ENCODE peak calls at places on chromosomes 11 and 22, in ten cellular contexts. One of them, this sample, is unnamed.

GRCh38 chr22:46845281-46846153 is 83.1 kb downstream of the TBC1D22A start:
- DNase-seq in T-helper 1 cell: no peak
- DNase-seq in stimulated activated effector memory CD8-positive, alpha-beta T cell treated with anti-CD3 and anti-CD28 coated beads, Interleukin-12 subunit alpha, Interleukin-12 subunit beta, amount 100 ng/mL, for 72 hours: no peak
- DNase-seq in neural crest cell: no peak
- DNase-seq in HEK293T: no peak
- DNase-seq in WTC11: no peak
- DNase-seq in foreskin fibroblast: peak; percentile 71
- DNase-seq in activated effector memory CD4-positive, alpha-beta T cell treated with Interleukin-2 at 50 U/mL for 16 hours: no peak
- DNase-seq in globus pallidus: peak; percentile 49
- DNase-seq in KG1: no peak
- DNase-seq in this sample: peak; percentile 27

GRCh38 chr22:27867958-27868737 is 50.9 kb downstream of the PITPNB start:
- DNase-seq in foreskin fibroblast: no peak
- DNase-seq in HEK293T: no peak
- DNase-seq in activated effector memory CD4-positive, alpha-beta T cell treated with Interleukin-2 at 50 U/mL for 16 hours: no peak
- DNase-seq in neural crest cell: no peak
- DNase-seq in T-helper 1 cell: no peak
- DNase-seq in KG1: no peak
- DNase-seq in stimulated activated effector memory CD8-positive, alpha-beta T cell treated with anti-CD3 and anti-CD28 coated beads, Interleukin-12 subunit alpha, Interleukin-12 subunit beta, amount 100 ng/mL, for 72 hours: no peak
- DNase-seq in globus pallidus: no peak
- DNase-seq in WTC11: no peak
- DNase-seq in this sample: no peak

GRCh38 chr11:76094729-76095128 is 111.6 kb downstream of the WNT11 start:
- DNase-seq in globus pallidus: no peak
- DNase-seq in KG1: no peak
- DNase-seq in stimulated activated effector memory CD8-positive, alpha-beta T cell treated with anti-CD3 and anti-CD28 coated beads, Interleukin-12 subunit alpha, Interleukin-12 subunit beta, amount 100 ng/mL, for 72 hours: no peak
- DNase-seq in foreskin fibroblast: no peak
- DNase-seq in HEK293T: no peak
- DNase-seq in activated effector memory CD4-positive, alpha-beta T cell treated with Interleukin-2 at 50 U/mL for 16 hours: no peak
- DNase-seq in neural crest cell: no peak
- DNase-seq in T-helper 1 cell: no peak
- DNase-seq in WTC11: no peak
- DNase-seq in this sample: no peak

GRCh38 chr22:40507491-40507890 is 129.0 kb downstream of the MRTFA start:
- DNase-seq in foreskin fibroblast: no peak
- DNase-seq in stimulated activated effector memory CD8-positive, alpha-beta T cell treated with anti-CD3 and anti-CD28 coated beads, Interleukin-12 subunit alpha, Interleukin-12 subunit beta, amount 100 ng/mL, for 72 hours: no peak
- DNase-seq in T-helper 1 cell: no peak
- DNase-seq in WTC11: no peak
- DNase-seq in HEK293T: no peak
- DNase-seq in activated effector memory CD4-positive, alpha-beta T cell treated with Interleukin-2 at 50 U/mL for 16 hours: no peak
- DNase-seq in neural crest cell: no peak
- DNase-seq in KG1: no peak
- DNase-seq in globus pallidus: no peak
- DNase-seq in this sample: no peak

GRCh38 chr11:93348931-93349330 is 18.4 kb downstream of the DEUP1 start:
- DNase-seq in HEK293T: no peak
- DNase-seq in globus pallidus: no peak
- DNase-seq in WTC11: no peak
- DNase-seq in activated effector memory CD4-positive, alpha-beta T cell treated with Interleukin-2 at 50 U/mL for 16 hours: no peak
- DNase-seq in T-helper 1 cell: no peak
- DNase-seq in foreskin fibroblast: no peak
- DNase-seq in KG1: no peak
- DNase-seq in stimulated activated effector memory CD8-positive, alpha-beta T cell treated with anti-CD3 and anti-CD28 coated beads, Interleukin-12 subunit alpha, Interleukin-12 subunit beta, amount 100 ng/mL, for 72 hours: no peak
- DNase-seq in neural crest cell: no peak
- DNase-seq in this sample: no peak

GRCh38 chr22:47366026-47366767 is 603.7 kb downstream of the TBC1D22A start:
- DNase-seq in stimulated activated effector memory CD8-positive, alpha-beta T cell treated with anti-CD3 and anti-CD28 coated beads, Interleukin-12 subunit alpha, Interleukin-12 subunit beta, amount 100 ng/mL, for 72 hours: no peak
- DNase-seq in HEK293T: no peak
- DNase-seq in KG1: no peak
- DNase-seq in globus pallidus: no peak
- DNase-seq in activated effector memory CD4-positive, alpha-beta T cell treated with Interleukin-2 at 50 U/mL for 16 hours: no peak
- DNase-seq in T-helper 1 cell: no peak
- DNase-seq in WTC11: no peak
- DNase-seq in foreskin fibroblast: no peak
- DNase-seq in neural crest cell: no peak
- DNase-seq in this sample: no peak

GRCh38 chr11:128653828-128654231 is 40.0 kb upstream of the FLI1 start:
- DNase-seq in activated effector memory CD4-positive, alpha-beta T cell treated with Interleukin-2 at 50 U/mL for 16 hours: no peak
- DNase-seq in globus pallidus: peak; percentile 15
- DNase-seq in WTC11: peak; percentile 43
- DNase-seq in stimulated activated effector memory CD8-positive, alpha-beta T cell treated with anti-CD3 and anti-CD28 coated beads, Interleukin-12 subunit alpha, Interleukin-12 subunit beta, amount 100 ng/mL, for 72 hours: no peak
- DNase-seq in T-helper 1 cell: no peak
- DNase-seq in neural crest cell: no peak
- DNase-seq in HEK293T: no peak
- DNase-seq in foreskin fibroblast: peak; percentile 41
- DNase-seq in KG1: no peak
- DNase-seq in this sample: peak; percentile 30

GRCh38 chr11:117743121-117743815 is 53.7 kb downstream of the DSCAML1 start:
- DNase-seq in T-helper 1 cell: no peak
- DNase-seq in globus pallidus: no peak
- DNase-seq in activated effector memory CD4-positive, alpha-beta T cell treated with Interleukin-2 at 50 U/mL for 16 hours: no peak
- DNase-seq in WTC11: no peak
- DNase-seq in stimulated activated effector memory CD8-positive, alpha-beta T cell treated with anti-CD3 and anti-CD28 coated beads, Interleukin-12 subunit alpha, Interleukin-12 subunit beta, amount 100 ng/mL, for 72 hours: no peak
- DNase-seq in neural crest cell: no peak
- DNase-seq in HEK293T: no peak
- DNase-seq in foreskin fibroblast: no peak
- DNase-seq in KG1: no peak
- DNase-seq in this sample: no peak

GRCh38 chr22:44658371-44658953 is 43.5 kb upstream of the PRR5 start:
- DNase-seq in KG1: no peak
- DNase-seq in globus pallidus: peak; percentile 37
- DNase-seq in HEK293T: no peak
- DNase-seq in WTC11: no peak
- DNase-seq in T-helper 1 cell: no peak
- DNase-seq in foreskin fibroblast: peak; percentile 65
- DNase-seq in neural crest cell: no peak
- DNase-seq in stimulated activated effector memory CD8-positive, alpha-beta T cell treated with anti-CD3 and anti-CD28 coated beads, Interleukin-12 subunit alpha, Interleukin-12 subunit beta, amount 100 ng/mL, for 72 hours: no peak
- DNase-seq in activated effector memory CD4-positive, alpha-beta T cell treated with Interleukin-2 at 50 U/mL for 16 hours: no peak
- DNase-seq in this sample: no peak

GRCh38 chr22:48099671-48100070 is 1337.2 kb downstream of the TBC1D22A start:
- DNase-seq in HEK293T: no peak
- DNase-seq in neural crest cell: no peak
- DNase-seq in KG1: no peak
- DNase-seq in T-helper 1 cell: no peak
- DNase-seq in globus pallidus: no peak
- DNase-seq in foreskin fibroblast: no peak
- DNase-seq in WTC11: no peak
- DNase-seq in activated effector memory CD4-positive, alpha-beta T cell treated with Interleukin-2 at 50 U/mL for 16 hours: no peak
- DNase-seq in stimulated activated effector memory CD8-positive, alpha-beta T cell treated with anti-CD3 and anti-CD28 coated beads, Interleukin-12 subunit alpha, Interleukin-12 subunit beta, amount 100 ng/mL, for 72 hours: no peak
- DNase-seq in this sample: no peak

GRCh38 chr11:89495951-89496350 is 4.8 kb upstream of the NOX4 start:
- DNase-seq in WTC11: peak; percentile 12
- DNase-seq in HEK293T: no peak
- DNase-seq in T-helper 1 cell: no peak
- DNase-seq in globus pallidus: no peak
- DNase-seq in KG1: no peak
- DNase-seq in neural crest cell: no peak
- DNase-seq in stimulated activated effector memory CD8-positive, alpha-beta T cell treated with anti-CD3 and anti-CD28 coated beads, Interleukin-12 subunit alpha, Interleukin-12 subunit beta, amount 100 ng/mL, for 72 hours: no peak
- DNase-seq in activated effector memory CD4-positive, alpha-beta T cell treated with Interleukin-2 at 50 U/mL for 16 hours: no peak
- DNase-seq in foreskin fibroblast: peak; percentile 76
- DNase-seq in this sample: peak; percentile 83

GRCh38 chr11:2077061-2077802 is 62.0 kb downstream of the IGF2 start:
- DNase-seq in stimulated activated effector memory CD8-positive, alpha-beta T cell treated with anti-CD3 and anti-CD28 coated beads, Interleukin-12 subunit alpha, Interleukin-12 subunit beta, amount 100 ng/mL, for 72 hours: no peak
- DNase-seq in neural crest cell: no peak
- DNase-seq in T-helper 1 cell: peak; percentile 77
- DNase-seq in HEK293T: no peak
- DNase-seq in activated effector memory CD4-positive, alpha-beta T cell treated with Interleukin-2 at 50 U/mL for 16 hours: no peak
- DNase-seq in KG1: no peak
- DNase-seq in WTC11: no peak
- DNase-seq in foreskin fibroblast: peak; percentile 79
- DNase-seq in globus pallidus: no peak
- DNase-seq in this sample: peak; percentile 90

This sample was measured in mesenchymal stem cell.